ENCODE peak calls at places on chromosomes 3 and 15, in nine cellular contexts. W is GM04504; L is GM13976; D is amniotic epithelial cell; P is activated T-cell treated with anti-CD3 and anti-CD28 coated beads, Interleukin-2, amount 50 U/mL, for 24 hours; J is LHCN-M2; X is GM12878; U is head of caudate nucleus; T is GM10248. N is an unnamed sample.

GRCh38 chr3:184155644-184156521 is 706 bp downstream of the DVL3 start:
- DNase-seq in W (no peak), L (peak; percentile 65), D (no peak), P (peak; percentile 74), J (no peak), X (no peak), U (no peak), T (peak; percentile 53), N (peak; percentile 47)

GRCh38 chr3:53881691-53882593 is at the start of gene ACTR8:
- DNase-seq in W (peak; percentile 57), L (peak; percentile 94), D (peak; percentile 69), P (peak; percentile 93), J (peak; percentile 77), X (peak; percentile 57), U (peak; percentile 83), T (peak; percentile 94), N (peak; percentile 90)

GRCh38 chr3:188082040-188082439 is 71.9 kb upstream of the LPP start:
- DNase-seq in W (peak; percentile 26), L (no peak), D (peak; percentile 82), P (no peak), J (no peak), X (no peak), U (no peak), T (no peak), N (no peak)

GRCh38 chr15:40249477-40250303 is 10.8 kb downstream of the PAK6 start:
- DNase-seq in W (no peak), L (no peak), D (peak; percentile 49), P (no peak), J (peak; percentile 54), X (no peak), U (no peak), T (no peak), N (peak; percentile 8)

GRCh38 chr3:158659454-158660237 is 12.8 kb downstream of the LXN start:
- DNase-seq in W (peak; percentile 63), L (peak; percentile 52), D (peak; percentile 69), P (peak; percentile 45), J (peak; percentile 93), X (no peak), U (peak; percentile 51), T (peak; percentile 54), N (peak; percentile 49)

GRCh38 chr3:115648559-115648958 is 25.2 kb downstream of the GAP43 start:
- DNase-seq in W (no peak), L (no peak), D (no peak), P (no peak), J (peak; percentile 43), X (no peak), U (no peak), T (no peak), N (no peak)

GRCh38 chr3:126350502-126351085 is 6.6 kb downstream of the KLF15 start:
- DNase-seq in W (no peak), L (no peak), D (no peak), P (no peak), J (no peak), X (no peak), U (no peak), T (no peak), N (peak; percentile 2)

GRCh38 chr3:100256724-100257123 is 4.1 kb upstream of the TBC1D23 start:
- DNase-seq in W (peak; percentile 56), L (no peak), D (no peak), P (no peak), J (no peak), X (no peak), U (no peak), T (no peak), N (no peak)

GRCh38 chr3:194631696-194632095 is 1.5 kb downstream of the TMEM44 start:
- DNase-seq in W (no peak), L (no peak), D (no peak), P (no peak), J (no peak), X (no peak), U (no peak), T (no peak), N (no peak)

GRCh38 chr3:89139901-89140300 is 32.5 kb downstream of the EPHA3 start:
- DNase-seq in W (no peak), L (no peak), D (no peak), P (no peak), J (no peak), X (no peak), U (no peak), T (no peak), N (no peak)

GRCh38 chr15:45720183-45720582 is 85.4 kb downstream of the SQOR start:
- DNase-seq in W (no peak), L (no peak), D (no peak), P (no peak), J (no peak), X (no peak), U (no peak), T (no peak), N (no peak)

GRCh38 chr15:74397239-74398068 is 30.0 kb upstream of the CYP11A1 start:
- DNase-seq in W (no peak), L (no peak), D (no peak), P (no peak), J (no peak), X (peak; percentile 82), U (no peak), T (no peak), N (no peak)

GRCh38 chr3:71702131-71703024 is 22.8 kb downstream of the EIF4E3 start:
- DNase-seq in W (no peak), L (no peak), D (peak; percentile 72), P (no peak), J (no peak), X (no peak), U (no peak), T (no peak), N (no peak)

GRCh38 chr15:89441295-89441762 is 55.1 kb downstream of the RHCG start:
- DNase-seq in W (no peak), L (peak; percentile 88), D (no peak), P (no peak), J (no peak), X (peak; percentile 61), U (no peak), T (peak; percentile 89), N (no peak)

GRCh38 chr15:69224383-69224782 is 63.9 kb downstream of the GLCE start:
- DNase-seq in W (no peak), L (no peak), D (peak; percentile 5), P (no peak), J (no peak), X (no peak), U (no peak), T (no peak), N (peak; percentile 18)

GRCh38 chr3:56758539-56758981 is 43.2 kb downstream of the ARHGEF3 start:
- DNase-seq in W (peak; percentile 79), L (peak; percentile 73), D (peak; percentile 94), P (peak; percentile 43), J (peak; percentile 86), X (peak; percentile 87), U (no peak), T (peak; percentile 69), N (no peak)

GRCh38 chr3:58217209-58217811 is 6.5 kb upstream of the DNASE1L3 start:
- DNase-seq in W (peak; percentile 47), L (peak; percentile 45), D (peak; percentile 53), P (peak; percentile 60), J (peak; percentile 82), X (no peak), U (peak; percentile 69), T (peak; percentile 56), N (peak; percentile 78)

N was measured in WTC11.